ENCODE peak calls at places on chromosomes 13 and 19, in five cellular contexts. P is stomach, X is PC-3, I is OCI-LY7, Y is hepatocyte. G is an unnamed sample. For H3K4me1, the result is how much of the 10 kb centered on the place peaks cover.

GRCh38 chr13:112907916-112908315 is 61.1 kb upstream of the MCF2L start:
- DNase-seq in P (no peak), X (no peak), I (no peak), Y (no peak), G (no peak)

GRCh38 chr13:26965976-26966375 is 205.4 kb upstream of the GPR12 start:
- DNase-seq in P (peak), X (no peak), I (no peak), Y (peak), G (peak)

GRCh38 chr13:113654591-113655357 is 3.2 kb downstream of the ATP4B start:
- DNase-seq in P (peak), X (no peak), I (no peak), Y (no peak), G (peak)

GRCh38 chr19:54325194-54325621 is 12.2 kb upstream of the LILRA5 start:
- DNase-seq in P (no peak), X (peak), I (peak), Y (peak), G (no peak)

GRCh38 chr13:33799950-33800592 is 17.9 kb upstream of the RFC3 start:
- DNase-seq in P (no peak), X (peak), I (peak), Y (peak), G (no peak)

GRCh38 chr19:18776288-18776594 is 14.9 kb downstream of the COMP start:
- DNase-seq in P (no peak), X (peak), I (no peak), Y (no peak), G (peak)

GRCh38 chr19:31270897-31271568 is 78.2 kb downstream of the TSHZ3 start:
- DNase-seq in P (no peak), X (no peak), I (no peak), Y (no peak), G (no peak)

GRCh38 chr13:97259787-97260641 is 37.9 kb downstream of the MBNL2 start:
- DNase-seq in P (no peak), X (peak), I (no peak), Y (peak), G (no peak)

GRCh38 chr19:49560358-49560900 is 19.9 kb downstream of the NOSIP start:
- DNase-seq in P (no peak), X (no peak), I (no peak), Y (no peak), G (no peak)

GRCh38 chr19:4186087-4186993 is 3.9 kb downstream of the ANKRD24 start:
- DNase-seq in P (peak), X (peak), I (peak), Y (peak), G (peak)

GRCh38 chr19:46394398-46394797 is 19.0 kb downstream of the CCDC8 start:
- DNase-seq in P (no peak), X (no peak), I (no peak), Y (no peak), G (no peak)

GRCh38 chr19:38318595-38319142 is 976 bp upstream of the KCNK6 start:
- DNase-seq in P (no peak), X (no peak), I (no peak), Y (no peak), G (no peak)

GRCh38 chr19:40006273-40006691 is 9.4 kb downstream of the ZNF546 start:
- DNase-seq in P (no peak), X (peak), I (no peak), Y (no peak), G (no peak)

GRCh38 chr19:16661480-16662034 is 618 bp downstream of the TMEM38A start:
- DNase-seq in P (peak), X (no peak), I (peak), Y (peak), G (peak)

GRCh38 chr19:18513868-18514267 is 8.0 kb downstream of the ELL start:
- DNase-seq in P (no peak), X (no peak), I (no peak), Y (no peak), G (peak)

GRCh38 chr13:29359181-29359580 is 236.3 kb downstream of the SLC7A1 start:
- DNase-seq in P (no peak), X (no peak), I (no peak), Y (no peak), G (no peak)

GRCh38 chr19:38378866-38379265 is 4.5 kb downstream of the PSMD8 start:
- DNase-seq in P (no peak), X (no peak), I (no peak), Y (no peak), G (no peak)

GRCh38 chr13:113357529-113357928 is 6.4 kb downstream of the GRTP1 start:
- DNase-seq in P (no peak), X (peak), I (no peak), Y (no peak), G (no peak)

GRCh38 chr13:25059943-25060342 is 36.0 kb upstream of the PABPC3 start:
- DNase-seq in P (no peak), X (no peak), I (no peak), Y (no peak), G (no peak)

GRCh38 chr13:23679214-23679613 is 109.0 kb downstream of the TNFRSF19 start:
- DNase-seq in P (no peak), X (peak), I (no peak), Y (no peak), G (no peak)

GRCh38 chr13:110507678-110508381 is 53.7 kb downstream of the RAB20 start:
- DNase-seq in P (peak), X (peak), I (no peak), Y (peak), G (no peak)

GRCh38 chr13:84645196-84646071 is 763.2 kb upstream of the SLITRK1 start:
- DNase-seq in P (no peak), X (no peak), I (no peak), Y (no peak), G (no peak)

GRCh38 chr13:98966019-98966418 is 11.8 kb downstream of the DOCK9 start:
- DNase-seq in P (no peak), X (no peak), I (no peak), Y (no peak), G (no peak)

GRCh38 chr13:80336335-80336734 is 4.6 kb downstream of the SPRY2 start:
- DNase-seq in P (no peak), X (no peak), I (no peak), Y (no peak), G (no peak)

GRCh38 chr13:26308250-26308649 is 54.3 kb downstream of the CDK8 start:
- DNase-seq in P (no peak), X (no peak), I (no peak), Y (no peak), G (no peak)

GRCh38 chr13:45925151-45925550 is 73.6 kb upstream of the SIAH3 start:
- DNase-seq in P (no peak), X (peak), I (no peak), Y (no peak), G (no peak)

GRCh38 chr13:68056816-68057710 is 826.9 kb upstream of the PCDH9 start:
- DNase-seq in P (no peak), X (peak), I (peak), Y (peak), G (peak)

GRCh38 chr13:90979059-90979458 is 368.4 kb upstream of the MIR17HG start:
- DNase-seq in P (no peak), X (no peak), I (no peak), Y (no peak), G (no peak)

GRCh38 chr19:11140896-11141295 is 14.7 kb downstream of the SPC24 start:
- DNase-seq in P (no peak), X (no peak), I (no peak), Y (no peak), G (no peak)
- H3K4me1 ChIP-seq in P (half or more), X (half or more), I (under half), Y (half or more), G (under half)

GRCh38 chr13:21759911-21760310 is 89.0 kb downstream of the FGF9 start:
- DNase-seq in P (no peak), X (no peak), I (no peak), Y (no peak), G (no peak)
- H3K4me1 ChIP-seq in P (under half), X (under half), I (under half), Y (under half), G (under half)

DNA sequence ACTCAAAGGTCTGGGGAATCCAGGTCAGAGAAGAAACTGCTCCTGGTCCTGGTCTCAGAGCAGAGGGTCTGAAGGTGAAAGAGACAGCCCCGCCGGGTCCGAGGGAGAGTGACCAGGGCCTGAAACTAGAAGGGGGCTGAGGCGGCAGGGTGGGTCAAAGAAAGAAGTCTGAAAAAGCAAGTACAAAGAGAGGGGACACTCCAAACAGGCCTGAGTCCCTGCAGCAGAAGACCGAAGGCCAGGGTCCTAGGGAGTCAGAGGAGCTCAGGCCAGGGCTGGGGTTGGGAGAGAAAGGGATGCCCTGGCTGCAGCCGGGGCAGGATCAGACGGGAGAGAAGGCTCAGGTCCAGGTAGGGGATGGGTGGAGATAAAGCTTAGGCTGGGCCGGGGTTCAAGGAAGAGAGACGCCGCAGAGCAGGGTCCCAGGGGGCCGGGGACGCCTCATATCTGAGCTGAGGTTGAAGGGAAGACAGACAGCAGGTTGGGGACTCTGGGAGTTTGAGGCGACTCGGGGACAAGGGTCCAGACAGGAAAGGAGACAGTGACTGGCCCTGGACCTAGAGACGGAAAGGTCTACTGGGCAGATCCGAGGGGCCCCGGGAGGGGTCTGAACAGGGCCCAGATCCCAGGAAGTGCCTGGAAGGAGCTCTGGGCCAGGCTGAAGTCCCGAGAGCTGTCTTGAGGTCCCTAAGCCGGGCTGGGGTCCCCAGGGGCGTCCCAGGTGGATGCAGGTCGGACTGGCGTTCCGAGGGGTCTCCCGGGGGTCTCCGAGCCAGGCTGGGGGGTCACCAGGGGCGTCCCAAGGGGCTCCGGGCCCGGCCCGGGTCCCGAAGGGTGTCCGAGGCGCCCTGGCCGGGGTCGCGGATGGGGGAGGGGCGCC is 795 bp downstream of the MLLT1 start:
- DNase-seq in P (no peak), X (no peak), I (peak), Y (peak), G (peak)
- H3K4me1 ChIP-seq in P (under half), X (under half), I (under half), Y (under half), G (under half)

DNA sequence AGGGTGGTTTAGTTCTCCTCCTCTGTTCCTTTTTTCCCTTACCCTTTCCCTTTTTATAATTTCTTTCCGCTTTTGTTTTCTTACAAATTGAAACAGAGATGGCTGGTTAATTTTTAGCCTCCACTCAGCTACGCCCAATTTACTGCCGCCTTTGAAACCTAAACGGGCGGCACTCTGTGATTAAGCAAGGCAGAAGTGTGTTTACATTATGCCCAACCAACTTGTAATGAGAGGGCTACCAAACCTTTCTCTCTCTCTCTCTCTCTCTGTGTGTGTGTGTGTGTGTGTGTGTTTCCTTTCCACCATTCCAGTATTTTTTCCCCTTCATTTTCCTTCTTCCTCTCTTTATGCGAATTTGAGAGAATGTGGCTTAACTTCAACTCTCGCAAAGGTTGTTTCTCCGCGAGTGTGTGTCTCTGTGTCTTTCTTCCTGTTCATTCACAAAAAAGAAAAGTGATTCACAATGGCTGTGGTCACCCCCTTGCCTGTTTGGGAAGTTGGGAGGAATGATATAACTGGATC is 31.3 kb downstream of the NFIX start:
- DNase-seq in P (peak), X (peak), I (no peak), Y (peak), G (no peak)
- H3K4me1 ChIP-seq in P (half or more), X (under half), I (under half), Y (under half), G (under half)

GRCh38 chr13:30731658-30732390 is 3.5 kb upstream of the ALOX5AP start:
- DNase-seq in P (no peak), X (no peak), I (no peak), Y (no peak), G (peak)
- H3K4me1 ChIP-seq in P (under half), X (under half), I (under half), Y (under half), G (under half)

GRCh38 chr19:44753932-44754742 is 5.6 kb downstream of the BCL3 start:
- DNase-seq in P (peak), X (peak), I (peak), Y (peak), G (peak)

GRCh38 chr19:44752123-44752815 is 3.8 kb downstream of the BCL3 start:
- DNase-seq in P (no peak), X (no peak), I (peak), Y (no peak), G (no peak)

GRCh38 chr19:44754743-44755066 is 6.2 kb downstream of the BCL3 start:
- DNase-seq in P (no peak), X (no peak), I (no peak), Y (no peak), G (no peak)

GRCh38 chr19:44752816-44753618 is 4.5 kb downstream of the BCL3 start:
- DNase-seq in P (peak), X (peak), I (peak), Y (peak), G (peak)

GRCh38 chr19:44753619-44753931 is 5.1 kb downstream of the BCL3 start:
- DNase-seq in P (no peak), X (no peak), I (no peak), Y (no peak), G (no peak)
- H3K4me1 ChIP-seq in P (half or more), X (under half), I (half or more), Y (under half), G (under half)

GRCh38 chr13:22061371-22061805 is 390.5 kb downstream of the FGF9 start:
- DNase-seq in P (no peak), X (no peak), I (no peak), Y (no peak), G (no peak)

GRCh38 chr13:22063416-22064124 is 392.7 kb downstream of the FGF9 start:
- DNase-seq in P (no peak), X (no peak), I (no peak), Y (no peak), G (no peak)

GRCh38 chr13:22061806-22062391 is 391.0 kb downstream of the FGF9 start:
- DNase-seq in P (no peak), X (no peak), I (no peak), Y (no peak), G (no peak)

GRCh38 chr13:22062478-22063205 is 391.8 kb downstream of the FGF9 start:
- DNase-seq in P (no peak), X (no peak), I (no peak), Y (no peak), G (no peak)

DNA sequence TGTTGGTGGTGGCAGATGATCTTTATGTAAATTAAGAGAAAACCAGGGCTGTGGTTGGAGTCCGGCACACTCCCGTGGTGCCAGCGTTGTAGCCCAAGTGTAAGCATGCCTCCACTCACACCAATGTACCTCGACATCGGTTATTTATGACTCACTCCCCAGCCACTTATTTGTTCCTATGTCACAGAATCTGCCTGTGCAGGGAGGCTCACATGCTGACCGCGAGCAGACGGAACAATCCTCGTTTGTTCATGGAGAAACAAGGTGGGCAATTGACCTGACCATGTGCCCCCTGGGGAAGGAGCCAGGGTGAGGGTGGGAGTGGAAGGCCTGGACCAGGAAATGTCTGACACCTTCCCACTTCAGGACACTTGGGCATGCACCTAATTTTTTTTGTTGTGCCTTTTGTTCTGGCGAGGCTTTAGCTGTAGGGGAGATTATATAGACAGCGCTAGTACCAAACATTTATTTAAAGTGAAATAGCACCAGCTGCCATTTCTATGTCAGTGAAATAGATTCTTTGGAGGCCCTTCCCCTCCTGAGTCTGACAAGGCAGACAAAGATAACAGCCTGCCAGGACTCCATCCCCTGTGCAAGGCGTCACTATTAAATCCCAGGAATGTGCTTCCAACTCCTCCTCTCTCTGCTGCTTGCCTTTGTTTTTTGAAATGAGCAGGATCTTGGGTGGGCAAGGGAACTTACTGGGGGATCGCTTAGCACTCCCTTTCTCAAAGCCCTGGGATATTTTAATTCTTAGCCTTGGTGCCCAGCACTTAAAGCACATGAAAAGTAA is 394.2 kb downstream of the FGF9 start:
- DNase-seq in P (no peak), X (no peak), I (no peak), Y (no peak), G (no peak)
- H3K4me1 ChIP-seq in P (under half), X (under half), I (under half), Y (under half), G (under half)